ENCODE peak calls at places on chromosome 9, in six cellular contexts. B, K, X, U, G and I are unnamed samples.

GRCh38 chr9:89247431-89248370 is 63.3 kb upstream of the CKS2 start:
- DNase-seq in G (no peak), K (peak; percentile 30), X (no peak), B (no peak), U (no peak), I (peak; percentile 48)

GRCh38 chr9:8366161-8366926 is 566.8 kb upstream of the DMAC1 start:
- DNase-seq in X (no peak), K (peak; percentile 85), G (no peak), U (no peak), B (no peak), I (no peak)

GRCh38 chr9:105694848-105695581 is 674 bp downstream of the TMEM38B start:
- DNase-seq in B (peak; percentile 68), X (peak; percentile 43), U (peak; percentile 74), K (peak; percentile 50), G (peak; percentile 76), I (peak; percentile 75)

GRCh38 chr9:21317956-21318923 is 13.1 kb upstream of the IFNA5 start:
- DNase-seq in B (no peak), K (peak; percentile 38), G (peak; percentile 41), X (no peak), U (peak; percentile 78), I (peak; percentile 69)

GRCh38 chr9:131167146-131167692 is 41.8 kb downstream of the NUP214 start:
- DNase-seq in K (no peak), G (no peak), U (peak; percentile 14), B (no peak), X (no peak), I (peak; percentile 20)

GRCh38 chr9:101736723-101737122 is 1.7 kb downstream of the GRIN3A start:
- DNase-seq in B (no peak), X (no peak), G (peak; percentile 42), K (no peak), U (peak; percentile 34), I (peak; percentile 72)

GRCh38 chr9:1337169-1337568 is 287.0 kb downstream of the DMRT2 start:
- DNase-seq in U (peak; percentile 8), B (no peak), G (no peak), X (no peak), K (no peak), I (no peak)

GRCh38 chr9:942805-943580 is 33.5 kb upstream of the DMRT3 start:
- DNase-seq in K (no peak), U (no peak), G (no peak), B (no peak), X (no peak), I (no peak)

GRCh38 chr9:86549434-86549833 is 195.2 kb upstream of the TUT7 start:
- DNase-seq in K (peak; percentile 70), G (no peak), U (peak; percentile 94), X (no peak), B (no peak), I (no peak)

GRCh38 chr9:109989296-109989695 is 209.3 kb downstream of the PALM2AKAP2 start:
- DNase-seq in X (no peak), U (peak; percentile 36), K (peak; percentile 85), B (no peak), G (no peak), I (no peak)

GRCh38 chr9:121852646-121853616 is 201.5 kb downstream of the DAB2IP start:
- DNase-seq in B (no peak), G (peak; percentile 64), X (no peak), K (no peak), U (peak; percentile 81), I (no peak)

GRCh38 chr9:16064701-16065230 is 511.9 kb downstream of the CCDC171 start:
- DNase-seq in B (no peak), G (no peak), X (no peak), U (no peak), K (no peak), I (no peak)

GRCh38 chr9:72474676-72475075 is 46.7 kb upstream of the TMC1 start:
- DNase-seq in U (no peak), X (no peak), B (no peak), K (peak; percentile 23), G (no peak), I (no peak)

GRCh38 chr9:129623331-129623730 is 2.4 kb upstream of the C9orf50 start:
- DNase-seq in X (no peak), K (peak; percentile 67), G (no peak), B (no peak), U (peak; percentile 83), I (no peak)

GRCh38 chr9:75111019-75111622 is 22.8 kb downstream of the OSTF1 start:
- DNase-seq in X (no peak), U (no peak), G (no peak), K (no peak), B (no peak), I (peak; percentile 53)

GRCh38 chr9:91382298-91382697 is 20.6 kb upstream of the AUH start:
- DNase-seq in U (no peak), B (no peak), X (no peak), G (no peak), K (no peak), I (no peak)

GRCh38 chr9:129889936-129890717 is 54.9 kb downstream of the USP20 start:
- DNase-seq in K (no peak), X (no peak), U (no peak), B (no peak), G (peak; percentile 74), I (no peak)

GRCh38 chr9:95726756-95727155 is 148.7 kb upstream of the ERCC6L2 start:
- DNase-seq in G (no peak), K (peak; percentile 36), X (peak; percentile 8), U (peak; percentile 66), B (no peak), I (peak; percentile 63)

GRCh38 chr9:81132318-81132717 is 557.0 kb downstream of the TLE1 start:
- DNase-seq in K (peak; percentile 93), X (no peak), G (no peak), B (no peak), U (no peak), I (no peak)

GRCh38 chr9:76153902-76154629 is 240.2 kb downstream of the RFK start:
- DNase-seq in G (no peak), B (no peak), U (no peak), X (no peak), K (no peak), I (no peak)

GRCh38 chr9:12538842-12539584 is 154.2 kb upstream of the TYRP1 start:
- DNase-seq in X (no peak), U (no peak), G (no peak), B (peak; percentile 44), K (no peak), I (no peak)

GRCh38 chr9:113999256-114000062 is 78.6 kb downstream of the AMBP start:
- DNase-seq in U (peak; percentile 24), G (no peak), X (no peak), B (peak; percentile 10), K (peak; percentile 32), I (no peak)

GRCh38 chr9:120916573-120916972 is 10.0 kb downstream of the TRAF1 start:
- DNase-seq in B (no peak), X (no peak), G (peak; percentile 82), U (peak; percentile 71), K (no peak), I (peak; percentile 65)

GRCh38 chr9:98118640-98119601 is at the start of gene TRIM14:
- DNase-seq in K (peak; percentile 72), U (peak; percentile 78), G (peak; percentile 84), B (peak; percentile 61), X (no peak), I (peak; percentile 84)

GRCh38 chr9:6080154-6080716 is 64.8 kb upstream of the RANBP6 start:
- DNase-seq in U (peak; percentile 92), B (peak; percentile 89), G (peak; percentile 91), X (no peak), K (peak; percentile 88), I (peak; percentile 96)

GRCh38 chr9:93664549-93665120 is 88.3 kb downstream of the PHF2 start:
- DNase-seq in G (peak; percentile 13), K (no peak), B (no peak), U (no peak), X (no peak), I (no peak)
- H3K36me3 ChIP-seq in G (peaks cover 1% of the 10 kb centered on the region), K (no peaks in the 10 kb centered on the region), B (no peaks in the 10 kb centered on the region), U (no peaks in the 10 kb centered on the region), X (no peaks in the 10 kb centered on the region), I (no peaks in the 10 kb centered on the region)

DNA sequence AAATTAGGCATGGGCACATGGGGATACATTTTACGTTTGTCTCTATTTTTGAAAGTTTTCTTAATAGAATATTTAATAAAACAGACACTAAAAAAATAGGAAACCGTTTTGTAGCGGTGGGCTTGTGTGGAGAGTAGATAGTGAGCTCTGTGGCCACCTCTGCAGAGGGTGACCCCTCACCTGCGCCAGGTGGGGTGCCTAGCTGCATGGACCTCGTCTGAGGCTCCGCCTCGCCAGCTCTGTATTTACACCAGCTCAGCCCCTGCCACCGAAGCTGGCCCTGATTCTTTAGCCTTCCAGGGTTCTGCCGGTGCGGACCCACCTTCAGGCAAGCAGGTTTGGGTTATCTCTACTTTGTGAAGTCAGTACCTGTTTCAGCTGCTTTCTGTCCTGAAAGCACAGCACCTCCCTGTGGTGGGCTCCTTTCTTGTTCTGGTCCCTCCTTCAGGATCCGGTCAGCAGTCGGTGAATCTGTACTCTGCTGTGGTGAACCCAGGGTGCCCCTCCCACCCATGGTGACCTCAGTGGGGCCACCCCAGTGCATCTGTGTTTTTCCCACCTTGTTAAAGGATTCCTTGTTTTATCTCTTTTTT is 105.2 kb upstream of the CACNA1B start:
- DNase-seq in U (peak; percentile 5), K (no peak), X (no peak), B (no peak), G (no peak), I (no peak)
- H3K36me3 ChIP-seq in U (peaks cover 1% of the 10 kb centered on the region), K (peaks cover 5% of the 10 kb centered on the region), X (peaks cover 3% of the 10 kb centered on the region), B (peaks cover 6% of the 10 kb centered on the region), G (peaks cover 3% of the 10 kb centered on the region), I (no peaks in the 10 kb centered on the region)

GRCh38 chr9:134693641-134694367 is 52.2 kb downstream of the COL5A1 start:
- DNase-seq in X (no peak), U (no peak), B (no peak), G (peak; percentile 42), K (no peak), I (no peak)
- H3K36me3 ChIP-seq in X (no peaks in the 10 kb centered on the region), U (peaks cover 28% of the 10 kb centered on the region), B (no peaks in the 10 kb centered on the region), G (no peaks in the 10 kb centered on the region), K (peaks cover 23% of the 10 kb centered on the region), I (no peaks in the 10 kb centered on the region)

GRCh38 chr9:123365881-123366528 is 10.0 kb downstream of the CRB2 start:
- DNase-seq in K (no peak), U (no peak), X (no peak), G (no peak), B (no peak), I (no peak)

GRCh38 chr9:123362856-123363255 is 6.9 kb downstream of the CRB2 start:
- DNase-seq in G (no peak), X (no peak), K (no peak), B (no peak), U (no peak), I (no peak)

GRCh38 chr9:123368023-123368422 is 12.0 kb downstream of the CRB2 start:
- DNase-seq in U (no peak), B (no peak), G (no peak), K (no peak), X (no peak), I (no peak)

GRCh38 chr9:123364241-123364824 is 8.3 kb downstream of the CRB2 start:
- DNase-seq in B (no peak), X (no peak), G (no peak), K (peak; percentile 85), U (peak; percentile 52), I (peak; percentile 78)

DNA sequence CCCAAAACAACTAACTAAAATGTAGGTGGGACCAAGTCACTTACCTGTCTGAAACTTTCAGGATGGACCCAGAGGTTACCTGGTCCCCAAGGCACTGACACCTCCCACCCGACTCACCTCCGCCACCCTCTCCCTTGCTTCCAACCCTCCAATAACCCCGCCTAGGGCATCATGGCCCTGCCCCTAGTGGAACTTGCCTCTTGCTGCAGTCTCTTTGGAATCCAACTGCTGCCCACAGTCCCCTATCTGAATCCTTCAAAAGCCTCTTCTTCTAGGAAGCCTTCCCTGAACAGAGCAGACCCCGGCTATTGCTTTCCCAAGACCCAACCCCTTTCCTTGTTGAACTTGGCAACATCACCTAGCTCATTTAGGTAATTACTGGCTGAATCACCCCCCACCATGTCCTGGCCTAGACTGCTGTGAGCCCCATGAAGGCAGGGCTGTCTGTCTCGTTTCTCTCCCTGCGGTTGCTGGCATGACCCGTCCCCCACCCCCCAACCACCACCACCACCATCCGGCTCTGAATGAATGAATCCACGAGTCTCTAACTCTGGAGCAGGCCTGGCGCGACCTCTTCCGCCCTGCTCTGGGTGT is 9.4 kb downstream of the CRB2 start:
- DNase-seq in U (no peak), B (no peak), G (no peak), X (no peak), K (no peak), I (no peak)
- H3K36me3 ChIP-seq in U (no peaks in the 10 kb centered on the region), B (no peaks in the 10 kb centered on the region), G (no peaks in the 10 kb centered on the region), X (no peaks in the 10 kb centered on the region), K (no peaks in the 10 kb centered on the region), I (no peaks in the 10 kb centered on the region)